ENCODE peak calls at places on chromosomes 16 and 17, in four cellular contexts. V is body of pancreas, Y is neural crest cell, M is lower lobe of right lung. A is an unnamed sample.

GRCh38 chr17:7989781-7990655 is 12.4 kb upstream of the GUCY2D start:
- DNase-seq in V (peak; percentile 83), Y (peak; percentile 97), M (peak; percentile 91), A (peak; percentile 74)

GRCh38 chr16:48818257-48818656 is 208.3 kb upstream of the N4BP1 start:
- DNase-seq in M (no peak), Y (no peak), V (no peak), A (no peak)

GRCh38 chr16:1820096-1820972 is 6.3 kb downstream of the HAGH start:
- DNase-seq in Y (no peak), V (no peak), M (no peak), A (no peak)

GRCh38 chr16:13919330-13919682 is 648 bp upstream of the ERCC4 start:
- DNase-seq in Y (no peak), V (peak; percentile 41), M (no peak), A (no peak)

GRCh38 chr16:7013990-7014389 is 318.7 kb upstream of the RBFOX1 start:
- DNase-seq in M (no peak), V (no peak), Y (no peak), A (no peak)

GRCh38 chr16:85310868-85311585 is 198.8 kb upstream of the CIBAR2 start:
- DNase-seq in V (no peak), Y (no peak), M (no peak), A (no peak)

GRCh38 chr17:51427259-51428255 is 167.2 kb downstream of the UTP18 start:
- DNase-seq in M (no peak), V (peak; percentile 20), Y (no peak), A (no peak)

GRCh38 chr16:54275956-54276355 is 10.6 kb downstream of the IRX3 start:
- DNase-seq in V (no peak), M (no peak), Y (no peak), A (no peak)

GRCh38 chr16:11034005-11034404 is 89.6 kb downstream of the CLEC16A start:
- DNase-seq in V (peak; percentile 44), M (no peak), Y (no peak), A (no peak)

GRCh38 chr17:2542456-2542855 is 30.8 kb upstream of the METTL16 start:
- DNase-seq in Y (no peak), M (no peak), V (no peak), A (no peak)

GRCh38 chr16:23469814-23470213 is 16.8 kb upstream of the COG7 start:
- DNase-seq in V (peak; percentile 71), Y (no peak), M (no peak), A (no peak)

GRCh38 chr17:57898487-57899311 is 48.9 kb upstream of the MRPS23 start:
- DNase-seq in M (peak; percentile 84), V (peak; percentile 69), Y (peak; percentile 57), A (peak; percentile 74)

GRCh38 chr16:79278506-79278905 is 322.0 kb downstream of the MAF start:
- DNase-seq in V (no peak), Y (no peak), M (no peak), A (no peak)

GRCh38 chr16:84479716-84480450 is 24.6 kb downstream of the MEAK7 start:
- DNase-seq in M (no peak), Y (no peak), V (no peak), A (no peak)

GRCh38 chr16:57688987-57689771 is 5.4 kb upstream of the DRC7 start:
- DNase-seq in V (peak; percentile 78), Y (no peak), M (no peak), A (no peak)

GRCh38 chr17:29622337-29623282 is at the start of gene CORO6:
- DNase-seq in V (peak; percentile 37), M (peak; percentile 66), Y (peak; percentile 75), A (peak; percentile 54)

GRCh38 chr17:28404007-28404406 is 2.0 kb downstream of the SLC46A1 start:
- DNase-seq in M (no peak), Y (no peak), V (no peak), A (no peak)

GRCh38 chr17:30091771-30092170 is 24.8 kb upstream of the NSRP1 start:
- DNase-seq in V (no peak), M (no peak), Y (no peak), A (no peak)

GRCh38 chr17:9108166-9108565 is 86.9 kb downstream of the NTN1 start:
- DNase-seq in Y (no peak), M (no peak), V (no peak), A (no peak)

GRCh38 chr17:9101356-9101755 is 80.0 kb downstream of the NTN1 start:
- DNase-seq in V (peak; percentile 79), M (no peak), Y (no peak), A (no peak)

GRCh38 chr17:9104370-9105041 is 83.2 kb downstream of the NTN1 start:
- DNase-seq in M (no peak), V (peak; percentile 25), Y (no peak), A (no peak)

GRCh38 chr17:9107527-9107926 is 86.2 kb downstream of the NTN1 start:
- DNase-seq in V (no peak), Y (no peak), M (no peak), A (no peak)

DNA sequence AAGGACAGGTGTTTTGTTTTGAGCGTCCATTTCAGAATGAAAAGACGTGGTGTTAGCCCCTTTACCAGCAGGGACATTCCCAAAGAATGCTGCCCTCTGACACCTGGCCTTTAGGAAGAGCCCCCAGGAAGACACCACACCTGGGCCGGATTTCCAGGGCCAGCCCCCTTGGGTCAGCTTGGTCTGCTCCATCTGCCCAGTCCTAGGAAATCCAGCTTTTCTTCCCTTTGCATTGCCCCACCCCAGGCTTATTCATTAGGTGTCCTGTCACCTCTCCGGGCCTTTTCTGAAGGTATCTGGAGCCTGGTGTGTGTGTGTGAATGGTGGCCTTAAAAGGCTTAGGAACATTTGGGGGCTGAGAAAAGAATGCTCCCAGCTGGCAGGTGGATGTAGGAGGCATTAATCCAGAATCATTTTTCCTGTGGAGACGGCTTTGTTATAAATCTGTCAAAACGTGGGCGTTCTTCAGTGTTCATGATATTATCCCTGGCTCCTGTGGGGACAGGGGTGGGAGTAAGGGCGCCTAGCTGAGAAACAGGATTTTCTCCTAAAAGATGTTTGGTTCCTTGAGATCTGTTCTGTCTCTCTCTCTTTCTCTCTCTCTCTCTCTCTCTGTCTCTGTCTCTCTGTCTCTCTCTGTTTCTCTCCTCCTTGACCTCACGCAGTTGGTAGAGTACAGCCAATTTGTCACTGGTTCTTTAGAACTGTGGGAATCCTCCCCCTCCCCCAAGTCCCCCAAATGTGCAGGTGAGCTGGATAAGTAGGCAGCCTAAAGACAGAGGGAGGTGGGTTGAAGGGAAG is 84.0 kb downstream of the NTN1 start:
- DNase-seq in V (no peak), Y (no peak), M (no peak), A (no peak)
- TF ChIP-seq CTCF in V (no peak), Y (no peak), M (no peak), A (no peak)

GRCh38 chr17:45965741-45966140 is 33.3 kb upstream of the STH start:
- DNase-seq in M (no peak), Y (no peak), V (no peak), A (no peak)
- TF ChIP-seq CTCF in M (no peak), Y (no peak), V (no peak), A (no peak)

GRCh38 chr17:36931096-36931696 is 6.1 kb upstream of the LHX1 start:
- DNase-seq in V (no peak), Y (no peak), M (no peak), A (no peak)

GRCh38 chr17:36930501-36930900 is 6.8 kb upstream of the LHX1 start:
- DNase-seq in V (no peak), M (no peak), Y (no peak), A (no peak)

GRCh38 chr17:36933174-36934143 is 3.8 kb upstream of the LHX1 start:
- DNase-seq in Y (no peak), M (no peak), V (no peak), A (no peak)

GRCh38 chr17:36932383-36933173 is 4.7 kb upstream of the LHX1 start:
- DNase-seq in Y (no peak), V (no peak), M (no peak), A (no peak)

GRCh38 chr17:36931697-36932382 is 5.4 kb upstream of the LHX1 start:
- DNase-seq in Y (no peak), M (no peak), V (no peak), A (no peak)
- TF ChIP-seq CTCF in Y (no peak), M (no peak), V (no peak), A (no peak)

GRCh38 chr17:56821847-56822534 is 11.7 kb downstream of the C17orf67 start:
- DNase-seq in M (no peak), V (no peak), Y (no peak), A (no peak)

GRCh38 chr17:56819030-56819429 is 14.7 kb downstream of the C17orf67 start:
- DNase-seq in M (no peak), V (no peak), Y (no peak), A (no peak)

GRCh38 chr17:56820207-56820606 is 13.5 kb downstream of the C17orf67 start:
- DNase-seq in Y (no peak), M (no peak), V (no peak), A (no peak)

GRCh38 chr17:56817066-56817465 is 16.7 kb downstream of the C17orf67 start:
- DNase-seq in V (no peak), M (no peak), Y (no peak), A (no peak)

GRCh38 chr17:56819431-56820145 is 14.1 kb downstream of the C17orf67 start:
- DNase-seq in Y (peak; percentile 82), M (no peak), V (peak; percentile 89), A (no peak)
- TF ChIP-seq CTCF in Y (peak; percentile 89), M (peak; percentile 90), V (peak; percentile 94), A (peak; percentile 90)

DNA sequence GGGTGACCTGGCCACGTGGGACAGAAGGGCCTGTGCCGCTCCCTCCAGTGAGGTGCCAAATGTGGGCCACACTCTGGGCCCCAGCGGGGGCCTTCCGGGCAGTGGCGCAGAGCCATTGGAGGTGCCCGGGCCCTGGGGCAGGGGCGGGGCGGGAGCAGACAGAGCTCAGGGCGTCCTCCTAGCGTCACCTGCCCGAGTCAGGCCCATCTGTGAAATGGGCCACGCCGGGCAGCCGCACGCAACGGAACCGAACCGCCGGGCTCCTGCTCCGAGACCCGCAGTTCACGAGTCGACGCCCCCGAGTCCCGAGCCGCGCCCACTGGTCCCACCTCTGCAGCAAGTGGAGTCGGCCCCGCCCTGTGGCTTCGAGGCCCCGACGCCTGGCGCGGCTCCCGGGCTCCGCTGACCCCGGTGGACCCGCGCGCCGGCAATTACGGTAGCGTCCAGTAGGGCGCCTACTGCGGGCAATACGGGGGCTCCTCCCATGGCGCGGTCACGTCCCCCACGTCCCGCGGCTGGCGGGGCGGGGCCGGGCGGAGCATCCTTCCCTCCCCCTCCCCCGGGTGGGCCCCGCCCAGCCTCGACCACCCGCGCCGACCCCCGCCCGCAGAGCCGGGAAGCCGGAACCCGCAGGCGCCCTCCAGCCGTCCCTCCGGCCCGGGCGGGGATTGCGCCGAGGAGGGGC is 1.9 kb downstream of the SLC16A3 start:
- DNase-seq in M (peak; percentile 93), Y (peak; percentile 57), V (peak; percentile 72), A (peak; percentile 65)
- TF ChIP-seq CTCF in M (peak; percentile 63), Y (peak; percentile 60), V (peak; percentile 25), A (peak; percentile 60)

DNA sequence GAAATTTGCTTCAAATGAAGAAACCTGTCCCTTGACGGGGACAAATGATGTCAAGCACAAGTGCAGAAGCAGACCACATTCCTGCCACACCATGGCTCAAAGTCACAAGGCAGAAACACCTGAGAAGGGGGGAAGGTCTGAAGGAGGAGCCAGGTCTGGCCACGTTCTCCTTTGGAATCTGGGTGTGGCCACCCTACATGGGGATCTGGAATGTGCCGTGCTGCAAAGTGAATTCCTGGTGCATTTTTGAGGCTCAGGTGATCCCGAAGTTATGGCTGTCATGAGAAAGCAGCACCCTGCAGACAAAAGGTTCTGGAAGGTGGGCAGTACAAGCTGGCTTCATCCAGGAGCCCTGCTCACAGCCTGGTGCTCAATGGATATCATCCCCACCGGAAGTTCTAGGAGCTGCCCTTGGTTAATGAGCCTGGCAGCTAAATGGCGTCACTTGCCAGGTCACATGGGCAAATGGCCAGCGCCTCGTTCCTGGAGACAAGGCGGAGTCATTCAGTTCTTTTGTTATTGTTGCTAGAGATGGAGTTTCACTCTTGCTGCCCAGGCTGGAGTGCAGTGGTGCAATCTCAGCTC is 20.1 kb upstream of the ADCY9 start:
- DNase-seq in M (peak; percentile 88), V (peak; percentile 57), Y (no peak), A (no peak)
- TF ChIP-seq CTCF in M (no peak), V (peak; percentile 44), Y (no peak), A (peak; percentile 18)

A was measured in mesothelial cell of epicardium.